ENCODE peak calls at places on chromosome 14, in four cellular contexts. S, J, V and U are unnamed samples.

GRCh38 chr14:22689186-22689585 is 45.0 kb upstream of the OR6J1 start:
- DNase-seq in S (peak), J (no peak), V (peak), U (peak)

GRCh38 chr14:101074124-101075024 is 170.9 kb upstream of the RTL1 start:
- DNase-seq in J (no peak), S (no peak), V (no peak), U (no peak)

GRCh38 chr14:66443158-66443695 is 42.9 kb upstream of the CCDC196 start:
- DNase-seq in V (no peak), J (no peak), S (no peak), U (no peak)

GRCh38 chr14:76778546-76779215 is 17.4 kb downstream of the VASH1 start:
- DNase-seq in V (no peak), J (no peak), S (no peak), U (no peak)

GRCh38 chr14:52314521-52315354 is 626 bp downstream of the PTGER2 start:
- DNase-seq in S (peak), J (peak), V (no peak), U (no peak)

GRCh38 chr14:50825307-50825706 is 5.7 kb downstream of the NIN start:
- DNase-seq in V (no peak), J (no peak), S (no peak), U (no peak)

GRCh38 chr14:74979029-74979428 is 23.6 kb upstream of the PGF start:
- DNase-seq in V (no peak), J (no peak), S (no peak), U (no peak)

GRCh38 chr14:30034049-30034635 is 106.5 kb upstream of the PRKD1 start:
- DNase-seq in V (no peak), J (no peak), S (peak), U (no peak)

GRCh38 chr14:54727929-54728328 is 161.0 kb downstream of the SAMD4A start:
- DNase-seq in J (no peak), V (no peak), S (no peak), U (peak)

GRCh38 chr14:22887260-22887989 is 4.4 kb downstream of the REM2 start:
- DNase-seq in J (no peak), V (peak), S (peak), U (peak)

GRCh38 chr14:105499256-105500035 is 8.4 kb downstream of the TEDC1 start:
- DNase-seq in J (peak), V (no peak), S (no peak), U (no peak)

GRCh38 chr14:52834440-52834842 is 43.0 kb upstream of the GNPNAT1 start:
- DNase-seq in J (no peak), S (peak), V (peak), U (peak)

DNA sequence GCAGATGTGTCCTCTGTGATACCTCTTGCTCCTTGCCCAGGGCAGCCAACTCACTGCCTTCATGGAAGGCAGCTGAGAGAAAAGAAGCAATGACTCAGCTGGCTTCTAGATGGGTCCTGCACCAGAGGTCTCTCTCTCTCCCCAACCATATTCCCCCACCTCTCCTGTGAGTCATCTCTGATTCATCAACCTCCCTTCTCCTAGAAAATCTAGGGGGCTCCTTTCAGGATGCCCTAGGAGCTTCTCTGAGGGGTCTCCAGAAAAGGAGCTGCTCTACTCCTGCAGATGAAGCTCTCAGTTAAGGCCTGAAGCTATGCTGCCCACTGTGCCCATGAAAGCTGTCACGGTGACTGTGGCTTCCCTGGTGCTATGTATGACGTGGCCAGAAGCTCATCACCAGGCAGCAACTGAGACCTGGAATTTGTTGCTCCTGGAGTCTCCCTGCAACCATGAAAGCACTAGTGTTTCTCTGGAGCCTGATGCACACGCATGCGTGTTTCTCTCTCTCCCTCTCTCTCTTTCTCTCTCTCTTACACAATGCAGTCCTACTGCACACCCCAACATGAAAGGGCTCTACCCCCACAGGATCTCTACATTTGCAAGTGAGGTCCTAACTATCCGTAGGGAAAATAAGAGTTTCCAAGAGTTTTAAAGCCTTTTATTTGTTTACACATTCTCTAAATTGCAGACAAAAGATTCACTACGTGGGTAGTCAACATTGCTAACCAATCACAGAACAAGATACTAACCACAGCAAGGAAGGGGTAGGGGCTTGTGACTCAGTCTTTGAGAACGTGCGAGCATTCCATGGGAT is 285.3 kb downstream of the DPF3 start:
- DNase-seq in S (peak), J (no peak), V (peak), U (peak)
- H3K4me3 ChIP-seq in S (no peak), J (no peak), V (no peak), U (no peak)

GRCh38 chr14:88793259-88793625 is 489 bp upstream of the EML5 start:
- DNase-seq in J (no peak), S (no peak), V (no peak), U (no peak)

GRCh38 chr14:88791629-88792571 is 853 bp downstream of the EML5 start:
- DNase-seq in J (peak), S (no peak), V (no peak), U (no peak)

GRCh38 chr14:88792572-88793258 is at the start of gene EML5:
- DNase-seq in V (no peak), S (peak), J (peak), U (peak)

GRCh38 chr14:88790501-88791251 is 2.1 kb downstream of the EML5 start:
- DNase-seq in S (no peak), V (no peak), J (no peak), U (no peak)

DNA sequence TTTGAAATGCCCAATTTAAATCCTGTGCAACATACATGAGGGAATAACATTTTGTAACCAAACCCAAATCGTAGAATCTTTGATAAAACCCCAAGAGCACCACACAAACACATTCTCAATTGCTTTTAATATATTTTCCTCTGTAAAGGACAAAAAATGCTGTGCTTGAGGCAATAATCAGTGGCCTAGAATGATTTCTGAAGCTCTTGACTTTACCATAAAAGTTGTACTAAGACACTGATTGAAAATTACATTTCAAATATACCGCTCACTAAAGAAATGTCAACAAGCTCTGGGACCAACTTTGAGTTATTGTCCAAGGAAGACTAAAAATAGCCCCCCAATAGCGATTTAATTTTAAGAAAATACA is 1.5 kb downstream of the EML5 start:
- DNase-seq in V (no peak), J (no peak), S (no peak), U (no peak)
- H3K4me3 ChIP-seq in V (no peak), J (no peak), S (no peak), U (no peak)

DNA sequence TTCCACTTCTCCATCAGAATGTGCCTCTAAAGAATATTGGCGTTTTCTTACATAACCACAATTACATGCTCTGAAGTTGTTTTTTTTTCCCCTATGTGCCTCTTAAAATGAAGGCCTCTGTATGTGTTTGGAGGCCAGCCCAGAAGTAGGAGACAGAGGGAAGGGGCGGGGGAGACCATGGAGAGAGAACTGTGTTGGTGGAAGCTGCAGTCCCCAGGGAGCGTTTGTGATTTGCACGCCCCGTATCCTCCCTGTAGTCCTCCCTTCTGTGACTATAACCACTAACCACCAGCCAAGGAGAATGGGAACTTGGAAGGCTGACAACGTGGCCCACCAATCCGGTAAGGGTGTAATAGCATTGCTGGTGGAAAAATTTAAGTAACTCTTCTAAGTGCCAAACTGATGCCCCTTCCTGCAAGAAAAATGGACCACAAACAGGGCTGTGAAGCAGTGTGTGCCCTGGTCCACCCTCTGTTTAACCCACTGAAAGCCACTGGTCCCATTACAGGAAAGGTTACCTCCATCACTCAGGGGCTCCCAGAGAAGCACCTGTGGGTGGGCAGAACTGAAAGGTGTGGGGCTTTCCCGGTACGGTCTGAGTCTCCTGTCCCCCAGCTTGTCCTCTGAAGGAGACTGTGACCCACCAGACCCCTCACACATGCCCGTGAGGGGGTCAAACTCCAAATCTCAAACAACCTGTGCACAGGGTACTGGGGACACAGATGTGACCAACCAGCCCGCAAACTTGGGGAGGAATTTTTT is 36.8 kb downstream of the CCDC88C start:
- DNase-seq in S (peak), J (no peak), V (peak), U (peak)
- H3K4me3 ChIP-seq in S (no peak), J (no peak), V (no peak), U (no peak)

DNA sequence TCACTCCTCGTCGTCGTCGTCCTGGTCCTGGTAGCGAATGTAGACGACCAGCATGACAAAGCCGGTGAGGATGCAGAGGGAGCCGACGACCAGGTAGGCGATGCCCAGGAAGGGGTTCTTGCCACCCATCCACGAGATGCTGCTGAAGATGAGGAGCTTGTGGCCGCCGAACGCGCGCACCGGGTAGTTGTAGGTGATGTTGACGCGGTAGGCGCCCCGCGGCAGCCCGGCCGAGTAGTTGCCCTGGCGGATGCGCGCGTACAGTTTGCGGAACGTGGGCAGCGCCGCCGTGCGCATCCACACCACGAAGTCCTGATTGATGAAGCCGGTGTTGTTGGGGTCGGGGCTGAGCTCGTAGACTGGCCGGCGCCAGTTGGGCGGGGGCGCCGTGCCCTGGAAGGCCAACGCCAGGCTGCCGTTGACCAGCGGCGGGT is 1.0 kb downstream of the TMEM30B start:
- DNase-seq in V (no peak), J (no peak), S (no peak), U (no peak)
- H3K4me3 ChIP-seq in V (peak), J (peak), S (peak), U (no peak)

GRCh38 chr14:58635041-58635440 is 2.7 kb upstream of the DACT1 start:
- DNase-seq in S (no peak), V (no peak), J (no peak), U (no peak)
- H3K4me3 ChIP-seq in S (no peak), V (no peak), J (no peak), U (no peak)

GRCh38 chr14:65169351-65169750 is 67.0 kb upstream of the MAX start:
- DNase-seq in S (peak), V (no peak), J (no peak), U (peak)
- H3K4me3 ChIP-seq in S (no peak), V (no peak), J (no peak), U (no peak)